ENCODE peak calls at places on chromosomes 6 and 20, in seven cellular contexts. Q is T-helper 2 cell; B is activated CD4-positive, CD25-positive, alpha-beta regulatory T cell; V is Caco-2; P is kidney epithelial cell; X is MCF 10A; R is activated CD8-positive, alpha-beta T cell treated with anti-CD3 and anti-CD28 coated beads for 36 hours. Z is an unnamed sample.

GRCh38 chr6:140009286-140009685 is 634.8 kb upstream of the CITED2 start:
- DNase-seq in X (no peak), R (no peak), V (no peak), P (no peak), B (no peak), Q (no peak), Z (no peak)

GRCh38 chr6:4888841-4889240 is 112.6 kb downstream of the CDYL start:
- DNase-seq in Q (no peak), R (no peak), B (no peak), V (no peak), X (no peak), P (no peak), Z (no peak)

GRCh38 chr6:32967151-32968091 is 973 bp upstream of the BRD2 start:
- DNase-seq in P (no peak), R (peak; percentile 44), V (peak; percentile 64), B (no peak), Q (peak; percentile 28), X (peak; percentile 76), Z (peak; percentile 82)

GRCh38 chr20:58306421-58307261 is 2.9 kb upstream of the RAB22A start:
- DNase-seq in R (peak; percentile 80), Q (peak; percentile 91), P (peak; percentile 93), V (no peak), B (peak; percentile 12), X (peak; percentile 85), Z (peak; percentile 24)

GRCh38 chr6:32255212-32256153 is 31.6 kb upstream of the NOTCH4 start:
- DNase-seq in V (no peak), B (no peak), P (peak; percentile 70), Q (peak; percentile 44), R (peak; percentile 75), X (peak; percentile 90), Z (no peak)

GRCh38 chr6:5751525-5752252 is 255.0 kb downstream of the NRN1 start:
- DNase-seq in B (no peak), X (no peak), Q (no peak), R (no peak), P (no peak), V (no peak), Z (no peak)

GRCh38 chr6:137878810-137879285 is 11.8 kb downstream of the TNFAIP3 start:
- DNase-seq in P (no peak), X (no peak), B (no peak), Q (peak; percentile 56), R (no peak), V (no peak), Z (no peak)

GRCh38 chr6:105780146-105780860 is 305.8 kb upstream of the PRDM1 start:
- DNase-seq in Q (no peak), R (no peak), P (no peak), B (no peak), X (peak; percentile 35), V (no peak), Z (peak; percentile 66)

GRCh38 chr20:50099121-50099520 is 13.8 kb downstream of the UBE2V1 start:
- DNase-seq in X (no peak), R (no peak), B (no peak), Q (no peak), V (no peak), P (no peak), Z (no peak)

GRCh38 chr6:34565722-34566137 is 9.6 kb upstream of the SPDEF start:
- DNase-seq in P (no peak), V (no peak), X (no peak), Q (no peak), R (no peak), B (no peak), Z (peak; percentile 46)

GRCh38 chr6:124430741-124431140 is 531.5 kb upstream of the RNF217 start:
- DNase-seq in R (no peak), B (no peak), X (no peak), Q (no peak), P (no peak), V (no peak), Z (no peak)

GRCh38 chr20:61951695-61952533 is 113.8 kb downstream of the TAF4 start:
- DNase-seq in X (no peak), P (no peak), B (no peak), Q (no peak), R (no peak), V (peak; percentile 68), Z (no peak)

GRCh38 chr20:37336369-37337207 is 9.4 kb upstream of the SRC start:
- DNase-seq in B (no peak), Q (no peak), X (no peak), V (no peak), R (peak; percentile 87), P (no peak), Z (peak; percentile 30)

GRCh38 chr6:142537612-142538478 is 236.0 kb downstream of the ADGRG6 start:
- DNase-seq in Q (no peak), X (peak; percentile 62), V (peak; percentile 19), R (peak; percentile 34), B (no peak), P (no peak), Z (peak; percentile 29)

GRCh38 chr6:28496099-28496779 is 19.4 kb downstream of the GPX6 start:
- DNase-seq in Q (no peak), R (no peak), P (no peak), B (no peak), V (no peak), X (peak; percentile 6), Z (peak; percentile 20)

GRCh38 chr6:156809034-156809433 is 31.9 kb downstream of the ARID1B start:
- DNase-seq in R (no peak), P (peak; percentile 21), V (no peak), B (no peak), Q (no peak), X (no peak), Z (peak; percentile 80)

GRCh38 chr6:30447237-30447636 is 42.1 kb upstream of the HLA-E start:
- DNase-seq in V (no peak), B (no peak), P (no peak), Q (no peak), R (no peak), X (peak; percentile 23), Z (no peak)

GRCh38 chr6:10976571-10976970 is 67.5 kb downstream of the ELOVL2 start:
- DNase-seq in V (no peak), X (no peak), B (no peak), Q (no peak), P (no peak), R (no peak), Z (no peak)